ENCODE peak calls at places on chromosomes 12 and 14, in seven cellular contexts. M is neural progenitor cell, Y is SK-N-SH, V is GM23338, T is OCI-LY7, E is PC-3, P is HCT116. A is an unnamed sample. For H3K79me2, the result is how much of the 10 kb centered on the place peaks cover.

GRCh38 chr12:85626031-85626781 is 210.0 kb downstream of the RASSF9 start:
- DNase-seq in T (no peak), Y (no peak), M (no peak), E (peak), V (no peak), P (peak), A (peak)

GRCh38 chr12:49923035-49923644 is 19.4 kb upstream of the FAIM2 start:
- DNase-seq in M (no peak), T (no peak), P (no peak), V (no peak), E (no peak), Y (no peak), A (no peak)

GRCh38 chr14:74653386-74654138 is 41.5 kb upstream of the LTBP2 start:
- DNase-seq in E (no peak), T (no peak), V (no peak), Y (no peak), P (no peak), M (peak), A (peak)

GRCh38 chr14:20556500-20557211 is 4.2 kb downstream of the RNASE9 start:
- DNase-seq in V (no peak), P (no peak), T (no peak), E (no peak), M (no peak), Y (no peak), A (no peak)

GRCh38 chr12:106974525-106974924 is 12.4 kb downstream of the MTERF2 start:
- DNase-seq in T (peak), Y (no peak), P (no peak), M (no peak), V (no peak), E (no peak), A (no peak)

GRCh38 chr12:124370851-124371250 is 76.0 kb downstream of the RFLNA start:
- DNase-seq in E (no peak), Y (no peak), P (no peak), V (no peak), M (no peak), T (no peak), A (no peak)

GRCh38 chr12:118850244-118850825 is 131.0 kb upstream of the SRRM4 start:
- DNase-seq in Y (peak), V (peak), P (peak), T (peak), E (peak), M (peak), A (no peak)

GRCh38 chr12:76866146-76866545 is 12.7 kb downstream of the CSRP2 start:
- DNase-seq in P (no peak), T (peak), V (peak), M (peak), Y (no peak), E (no peak), A (peak)

GRCh38 chr14:88104710-88105109 is 99.8 kb downstream of the GPR65 start:
- DNase-seq in V (no peak), Y (no peak), T (no peak), E (no peak), P (no peak), M (no peak), A (no peak)

GRCh38 chr14:28020112-28020511 is 746.5 kb upstream of the FOXG1 start:
- DNase-seq in P (no peak), E (no peak), V (no peak), T (no peak), Y (no peak), M (no peak), A (no peak)

GRCh38 chr14:72775923-72776554 is 117.9 kb downstream of the DPF3 start:
- DNase-seq in E (no peak), Y (no peak), T (no peak), V (no peak), P (no peak), M (no peak), A (no peak)
- H3K4me2 ChIP-seq in E (no peak), Y (no peak), T (no peak), V (no peak), P (no peak), M (no peak), A (no peak)

GRCh38 chr12:53299454-53300180 is at the start of gene MYG1:
- DNase-seq in P (peak), Y (peak), E (peak), T (peak), V (peak), M (peak), A (peak)

GRCh38 chr12:53300187-53300586 is 692 bp downstream of the MYG1 start:
- DNase-seq in P (no peak), Y (peak), T (no peak), M (no peak), E (no peak), V (peak), A (peak)

GRCh38 chr12:53298154-53298553 is 1.3 kb upstream of the MYG1 start:
- DNase-seq in T (no peak), Y (no peak), M (no peak), P (no peak), E (peak), V (no peak), A (peak)

GRCh38 chr12:53295891-53296219 is 513 bp downstream of the PFDN5 start:
- DNase-seq in V (no peak), P (no peak), Y (no peak), E (no peak), T (no peak), M (no peak), A (peak)

DNA sequence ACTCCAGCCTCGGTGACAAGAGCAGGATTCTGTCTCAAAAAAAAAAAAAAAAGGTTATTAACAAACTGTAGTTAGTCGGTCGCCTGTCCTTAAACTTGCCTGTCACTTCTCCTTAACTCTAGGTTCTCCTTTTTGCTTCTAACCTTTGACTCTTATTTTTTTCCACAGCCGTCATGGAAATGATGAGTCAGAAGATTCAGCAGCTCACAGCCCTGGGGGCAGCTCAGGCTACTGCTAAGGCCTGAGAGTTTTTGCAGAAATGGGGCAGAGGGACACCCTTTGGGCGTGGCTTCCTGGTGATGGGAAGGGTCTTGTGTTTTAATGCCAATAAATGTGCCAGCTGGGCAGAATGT is 418 bp upstream of the MYG1 start:
- DNase-seq in P (peak), Y (no peak), E (peak), T (peak), M (no peak), V (no peak), A (peak)
- TF ChIP-seq EZH2phosphoT487 in P (no peak), Y (no peak), E (no peak), T (no peak), M (no peak), V (no peak), A (no peak)

DNA sequence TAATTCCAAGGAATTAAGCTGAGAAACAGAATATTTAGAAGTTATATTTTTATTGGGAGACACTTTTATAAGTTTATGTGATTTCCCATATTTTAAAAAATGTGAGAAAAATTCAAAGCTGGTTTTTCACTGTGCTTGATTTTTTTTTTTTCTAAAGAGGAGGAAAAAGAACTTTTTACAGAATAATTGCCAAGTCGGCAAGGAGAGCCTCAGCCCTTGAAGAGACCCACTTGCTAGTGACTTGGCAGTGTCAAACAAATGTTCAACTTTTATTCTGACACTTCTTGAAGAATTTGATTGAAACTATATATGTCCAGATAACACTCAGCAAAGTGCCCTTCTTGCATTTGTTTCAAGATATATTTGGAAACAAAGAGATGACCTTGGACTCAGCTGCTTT is 52.3 kb upstream of the ATP2A2 start:
- DNase-seq in Y (no peak), E (no peak), P (no peak), T (no peak), V (no peak), M (no peak), A (no peak)
- H3K79me2 ChIP-seq in Y (under half), E (under half), P (under half), T (under half), V (under half), M (under half), A (under half)

DNA sequence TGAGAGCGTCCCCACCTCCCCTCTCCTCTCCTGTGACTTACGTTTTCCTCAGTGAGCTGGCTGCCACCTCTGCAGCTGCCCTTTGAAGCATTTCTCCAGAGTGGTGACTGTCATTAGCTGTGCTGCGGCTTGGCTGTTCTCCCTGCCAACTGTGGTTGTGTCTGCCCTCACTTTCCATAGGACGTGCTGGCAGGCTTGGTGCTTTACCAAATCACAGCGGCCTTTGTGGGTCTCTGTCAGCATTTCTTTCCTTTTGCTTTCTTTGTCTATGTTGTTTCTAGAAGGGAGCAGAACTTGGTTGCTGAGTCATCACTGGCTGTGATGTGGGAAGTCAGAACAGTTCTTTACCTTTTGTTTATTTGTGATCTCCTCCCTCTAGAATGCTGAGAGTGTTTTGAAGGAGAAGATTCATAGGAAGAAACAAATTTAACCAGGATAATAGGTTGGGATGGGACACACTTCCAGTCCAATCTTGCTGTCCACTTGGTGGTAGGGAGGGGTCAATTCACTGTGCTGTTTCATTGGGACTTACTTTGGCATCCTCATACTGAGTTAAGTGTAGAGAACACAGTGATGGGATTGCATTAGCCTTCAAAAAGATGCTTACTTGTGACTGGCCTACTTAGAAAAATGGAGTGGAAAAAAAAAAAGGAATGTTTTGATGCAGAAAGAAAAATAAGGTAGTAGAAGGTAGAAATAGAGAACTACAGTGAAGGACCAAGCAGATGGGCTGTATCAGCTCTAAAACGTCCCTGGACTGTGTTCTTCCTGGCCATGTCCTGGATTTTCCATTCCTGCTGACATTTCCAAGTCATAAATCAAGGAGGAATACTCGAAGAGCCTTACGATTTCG is 88.3 kb downstream of the TMX1 start:
- DNase-seq in P (no peak), T (no peak), E (peak), M (no peak), Y (no peak), V (peak), A (peak)
- H3K4me2 ChIP-seq in P (no peak), T (no peak), E (peak), M (no peak), Y (peak), V (no peak), A (peak)

GRCh38 chr14:65594882-65595237 is 182.3 kb downstream of the FUT8 start:
- DNase-seq in T (no peak), Y (no peak), V (no peak), P (no peak), M (no peak), E (no peak), A (no peak)

GRCh38 chr14:65599375-65599774 is 186.8 kb downstream of the FUT8 start:
- DNase-seq in T (no peak), E (peak), P (no peak), V (no peak), M (no peak), Y (no peak), A (peak)

GRCh38 chr14:65604946-65605345 is 192.4 kb downstream of the FUT8 start:
- DNase-seq in Y (no peak), E (peak), V (no peak), M (no peak), P (no peak), T (no peak), A (peak)

GRCh38 chr14:65604535-65604934 is 192.0 kb downstream of the FUT8 start:
- DNase-seq in E (no peak), Y (no peak), P (no peak), T (no peak), V (no peak), M (no peak), A (no peak)

DNA sequence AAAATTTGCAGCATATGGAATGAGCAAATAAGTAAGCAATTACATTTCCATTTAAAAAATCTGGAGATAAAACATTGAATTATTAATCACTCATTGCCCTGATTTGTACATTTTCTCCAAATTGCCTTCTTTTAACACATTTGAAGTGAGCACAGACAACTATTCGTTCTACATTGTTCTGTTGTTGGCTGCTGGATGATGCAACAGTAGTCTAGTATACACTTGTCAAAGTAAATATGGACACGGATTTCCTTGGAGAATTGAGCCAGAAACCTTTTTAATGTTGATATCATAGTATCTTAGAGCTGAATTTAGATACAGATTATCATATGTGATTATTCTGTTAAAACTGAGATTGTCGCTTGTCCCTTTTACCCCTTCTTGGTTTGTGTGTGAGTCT is 188.2 kb downstream of the FUT8 start:
- DNase-seq in E (no peak), Y (no peak), P (no peak), V (no peak), T (no peak), M (no peak), A (no peak)
- TF ChIP-seq EZH2phosphoT487 in E (no peak), Y (no peak), P (no peak), V (no peak), T (no peak), M (no peak), A (no peak)

GRCh38 chr12:89665556-89665955 is 43.1 kb downstream of the ATP2B1 start:
- DNase-seq in P (no peak), E (no peak), V (no peak), Y (no peak), M (no peak), T (no peak), A (no peak)
- H3K79me2 ChIP-seq in P (half or more), E (half or more), V (under half), Y (under half), M (half or more), T (half or more), A (half or more)